ENCODE peak calls at places on chromosomes 13 and 19, in four cellular contexts. F, H, K and N are unnamed samples. For H3K9me3 and H3K36me3, the result is how much of the 10 kb centered on the place peaks cover.

GRCh38 chr19:53977991-53978731 is 13.3 kb upstream of the CACNG6 start:
- DNase-seq in F (peak), H (peak), K (no peak), N (no peak)

GRCh38 chr13:21413013-21413412 is 46.1 kb downstream of the ZDHHC20 start:
- DNase-seq in F (no peak), H (peak), K (no peak), N (no peak)

GRCh38 chr13:36533806-36534205 is 101.5 kb downstream of the CCNA1 start:
- DNase-seq in F (peak), H (peak), K (no peak), N (peak)

GRCh38 chr13:93320942-93321341 is 94.3 kb downstream of the GPC6 start:
- DNase-seq in F (no peak), H (no peak), K (no peak), N (no peak)

GRCh38 chr19:3184847-3185481 is 766 bp upstream of the NCLN start:
- DNase-seq in F (no peak), H (no peak), K (peak), N (no peak)

GRCh38 chr19:6250024-6250605 is 29.7 kb downstream of the MLLT1 start:
- DNase-seq in F (no peak), H (no peak), K (no peak), N (no peak)

GRCh38 chr19:18269336-18269735 is 4.9 kb downstream of the IQCN start:
- DNase-seq in F (no peak), H (no peak), K (no peak), N (no peak)

GRCh38 chr13:25281937-25282332 is 5.4 kb downstream of the MTMR6 start:
- DNase-seq in F (no peak), H (no peak), K (no peak), N (no peak)

GRCh38 chr19:33309826-33310225 is 7.5 kb upstream of the CEBPA start:
- DNase-seq in F (no peak), H (no peak), K (no peak), N (no peak)

GRCh38 chr19:34963531-34964406 is at the start of gene ZNF792:
- DNase-seq in F (peak), H (peak), K (peak), N (no peak)

GRCh38 chr19:12784394-12784870 is 6.9 kb upstream of the JUNB start:
- DNase-seq in F (no peak), H (no peak), K (no peak), N (no peak)

GRCh38 chr13:87712012-87712411 is 40.8 kb downstream of the SLITRK5 start:
- DNase-seq in F (no peak), H (no peak), K (no peak), N (no peak)

GRCh38 chr13:45341799-45342584 is 1.0 kb upstream of the TPT1 start:
- DNase-seq in F (peak), H (no peak), K (peak), N (no peak)

GRCh38 chr19:57465680-57466381 is 8.9 kb upstream of the VN1R1 start:
- DNase-seq in F (peak), H (peak), K (no peak), N (peak)

GRCh38 chr19:28406237-28406596 is 806.7 kb downstream of the UQCRFS1 start:
- DNase-seq in F (no peak), H (no peak), K (no peak), N (no peak)

GRCh38 chr13:99892189-99892588 is 79.4 kb downstream of the ZIC5 start:
- DNase-seq in F (no peak), H (no peak), K (no peak), N (no peak)

GRCh38 chr13:26047040-26047439 is 4.8 kb downstream of the SHISA2 start:
- DNase-seq in F (no peak), H (no peak), K (no peak), N (no peak)

GRCh38 chr19:51372649-51373504 is at the start of gene NKG7:
- DNase-seq in F (no peak), H (no peak), K (no peak), N (no peak)

GRCh38 chr13:44054525-44054924 is 174.8 kb downstream of the LACC1 start:
- DNase-seq in F (no peak), H (no peak), K (no peak), N (no peak)

GRCh38 chr19:19652482-19653295 is 9.2 kb upstream of the GMIP start:
- DNase-seq in F (peak), H (no peak), K (no peak), N (no peak)

GRCh38 chr19:58573658-58574164 is 576 bp upstream of the MZF1 start:
- DNase-seq in F (no peak), H (no peak), K (no peak), N (no peak)

GRCh38 chr19:4929186-4929585 is 19.9 kb downstream of the UHRF1 start:
- DNase-seq in F (no peak), H (no peak), K (no peak), N (no peak)

GRCh38 chr13:67133476-67133875 is 96.7 kb downstream of the PCDH9 start:
- DNase-seq in F (no peak), H (no peak), K (no peak), N (no peak)

GRCh38 chr13:23558675-23559536 is 11.3 kb upstream of the TNFRSF19 start:
- DNase-seq in F (peak), H (peak), K (no peak), N (peak)

GRCh38 chr13:83884141-83884540 is 1.9 kb upstream of the SLITRK1 start:
- DNase-seq in F (no peak), H (no peak), K (no peak), N (no peak)

GRCh38 chr19:15110418-15110815 is 3.2 kb downstream of the SYDE1 start:
- DNase-seq in F (no peak), H (no peak), K (no peak), N (no peak)
- H3K9ac ChIP-seq in F (no peak), H (no peak), K (no peak), N (no peak)

GRCh38 chr19:21513651-21514050 is 8.2 kb downstream of the ZNF429 start:
- DNase-seq in F (no peak), H (no peak), K (no peak), N (no peak)
- H3K9me3 ChIP-seq in F (under half), H (under half), K (under half), N (under half)

GRCh38 chr19:44908836-44909201 is 3.2 kb downstream of the APOE start:
- DNase-seq in F (no peak), H (no peak), K (no peak), N (no peak)
- H3K36me3 ChIP-seq in F (under half), H (under half), K (under half), N (under half)

GRCh38 chr19:49475191-49475932 is 1.3 kb downstream of the FLT3LG start:
- DNase-seq in F (no peak), H (no peak), K (no peak), N (no peak)
- H3K9ac ChIP-seq in F (no peak), H (no peak), K (peak), N (no peak)

GRCh38 chr19:36436531-36436930 is 18.1 kb upstream of the ZFP82 start:
- DNase-seq in F (peak), H (no peak), K (no peak), N (no peak)
- H3K9me3 ChIP-seq in F (under half), H (under half), K (under half), N (under half)

DNA sequence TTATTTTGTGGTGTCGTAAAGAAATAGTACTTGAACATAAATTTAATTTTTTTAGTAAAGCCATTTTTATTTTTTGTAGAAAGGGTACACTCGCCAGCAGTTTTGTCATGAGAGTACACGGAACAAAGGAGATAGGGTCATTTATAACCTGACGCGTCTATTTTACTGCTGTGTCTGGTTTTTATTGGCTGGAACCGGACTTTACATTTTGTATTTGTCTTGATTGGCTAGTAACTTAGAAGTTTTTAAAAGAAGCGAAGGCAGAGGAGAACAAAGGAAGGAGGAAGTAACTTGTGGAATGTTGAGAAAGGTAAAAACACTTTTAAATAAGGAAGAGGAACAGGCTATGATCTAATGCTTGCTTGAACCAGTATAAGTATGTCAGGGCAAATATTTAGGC is 43.5 kb downstream of the TRPM4 start:
- DNase-seq in F (no peak), H (no peak), K (peak), N (no peak)
- H3K36me3 ChIP-seq in F (under half), H (under half), K (under half), N (under half)

GRCh38 chr19:16741084-16741483 is 21.4 kb downstream of the NWD1 start:
- DNase-seq in F (no peak), H (no peak), K (no peak), N (no peak)
- H3K9ac ChIP-seq in F (no peak), H (no peak), K (no peak), N (no peak)

DNA sequence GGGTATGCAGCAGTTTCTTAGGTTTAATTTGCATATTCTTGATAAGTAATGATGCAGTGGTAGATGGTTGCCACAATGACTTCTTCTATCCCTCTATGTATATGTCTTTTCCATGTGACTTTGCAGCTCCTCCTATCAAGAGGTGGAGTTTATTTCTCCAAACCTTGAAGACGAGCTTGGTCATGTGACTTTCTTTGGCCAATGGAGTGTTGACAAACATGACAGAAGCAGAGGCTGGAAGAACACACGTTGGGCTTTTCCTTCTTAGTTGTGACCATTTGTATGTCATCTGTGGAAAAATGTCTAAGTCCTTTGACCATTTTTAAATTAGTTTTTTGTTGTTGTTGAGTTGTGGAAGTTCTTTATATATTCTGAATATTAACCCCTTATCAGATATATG is 32.3 kb downstream of the ZNF333 start:
- DNase-seq in F (no peak), H (no peak), K (no peak), N (no peak)
- H3K9me3 ChIP-seq in F (under half), H (under half), K (under half), N (under half)

DNA sequence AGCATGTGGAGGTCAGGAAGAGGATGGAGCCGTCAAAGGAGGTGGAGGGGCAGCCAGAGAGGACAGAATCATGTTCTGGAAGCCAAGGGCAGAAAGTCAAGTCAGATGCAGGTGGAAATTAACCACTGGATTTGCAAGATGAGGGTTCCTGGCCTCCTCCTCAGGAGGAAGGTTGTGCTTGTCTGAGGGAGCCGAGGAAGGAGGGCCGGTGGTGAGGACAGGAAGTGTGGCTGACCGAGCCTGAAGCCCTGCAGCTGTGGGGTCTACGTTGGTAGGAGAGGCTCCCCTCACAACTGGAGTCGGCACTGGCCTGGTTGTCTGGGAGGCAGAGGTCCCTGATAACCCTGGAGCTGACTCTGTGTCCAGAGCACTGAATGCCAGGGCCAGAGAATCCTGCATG is 15.4 kb upstream of the DHDH start:
- DNase-seq in F (no peak), H (no peak), K (no peak), N (no peak)
- H3K36me3 ChIP-seq in F (under half), H (under half), K (under half), N (under half)